ENCODE peak calls at places on chromosomes 12 and 14, in nine cellular contexts. D, G, V, A, Z, K, X, R and M are unnamed samples.

GRCh38 chr12:55675671-55676070 is 32.0 kb downstream of the ITGA7 start:
- DNase-seq in D (no peak), G (no peak), V (no peak), A (peak; percentile 22), Z (no peak), K (no peak), X (no peak), R (no peak), M (no peak)

GRCh38 chr12:56084958-56085543 is 5.1 kb downstream of the ERBB3 start:
- DNase-seq in D (peak; percentile 48), G (peak; percentile 57), V (no peak), A (peak; percentile 45), Z (peak; percentile 81), K (no peak), X (no peak), R (no peak), M (no peak)

GRCh38 chr14:71725802-71726638 is 206.2 kb upstream of the RGS6 start:
- DNase-seq in D (peak; percentile 20), G (peak; percentile 34), V (no peak), A (peak; percentile 80), Z (no peak), K (no peak), X (peak; percentile 58), R (no peak), M (peak; percentile 47)

GRCh38 chr12:76558684-76559276 is 791 bp downstream of the OSBPL8 start:
- DNase-seq in D (peak; percentile 88), G (peak; percentile 50), V (peak; percentile 45), A (peak; percentile 45), Z (peak; percentile 60), K (no peak), X (no peak), R (peak; percentile 76), M (no peak)

GRCh38 chr14:85296466-85297210 is 233.3 kb upstream of the FLRT2 start:
- DNase-seq in D (no peak), G (peak; percentile 35), V (no peak), A (peak; percentile 74), Z (no peak), K (peak; percentile 24), X (no peak), R (no peak), M (peak; percentile 70)

GRCh38 chr12:12797789-12798142 is 12.3 kb downstream of the APOLD1 start:
- DNase-seq in D (no peak), G (no peak), V (no peak), A (no peak), Z (no peak), K (no peak), X (no peak), R (no peak), M (no peak)

GRCh38 chr12:82517027-82517426 is 158.7 kb downstream of the METTL25 start:
- DNase-seq in D (peak; percentile 3), G (peak; percentile 58), V (no peak), A (peak; percentile 38), Z (peak; percentile 77), K (no peak), X (no peak), R (no peak), M (peak; percentile 29)

GRCh38 chr14:69285661-69286255 is 25.8 kb downstream of the GALNT16 start:
- DNase-seq in D (no peak), G (no peak), V (no peak), A (no peak), Z (no peak), K (no peak), X (no peak), R (no peak), M (no peak)

GRCh38 chr12:47734725-47735480 is 9.6 kb upstream of the ENDOU start:
- DNase-seq in D (no peak), G (no peak), V (peak; percentile 72), A (no peak), Z (peak; percentile 72), K (no peak), X (no peak), R (no peak), M (no peak)

GRCh38 chr14:31268216-31268615 is 60.6 kb upstream of the HECTD1 start:
- DNase-seq in D (no peak), G (no peak), V (no peak), A (no peak), Z (no peak), K (no peak), X (no peak), R (no peak), M (no peak)

GRCh38 chr14:31271648-31272047 is 64.1 kb upstream of the HECTD1 start:
- DNase-seq in D (no peak), G (no peak), V (no peak), A (no peak), Z (no peak), K (no peak), X (no peak), R (no peak), M (no peak)

GRCh38 chr14:31266437-31267331 is 59.1 kb upstream of the HECTD1 start:
- DNase-seq in D (no peak), G (no peak), V (no peak), A (no peak), Z (no peak), K (no peak), X (no peak), R (no peak), M (no peak)

GRCh38 chr14:31270196-31270772 is 62.7 kb upstream of the HECTD1 start:
- DNase-seq in D (peak; percentile 14), G (no peak), V (no peak), A (no peak), Z (peak; percentile 65), K (no peak), X (no peak), R (peak; percentile 61), M (no peak)

DNA sequence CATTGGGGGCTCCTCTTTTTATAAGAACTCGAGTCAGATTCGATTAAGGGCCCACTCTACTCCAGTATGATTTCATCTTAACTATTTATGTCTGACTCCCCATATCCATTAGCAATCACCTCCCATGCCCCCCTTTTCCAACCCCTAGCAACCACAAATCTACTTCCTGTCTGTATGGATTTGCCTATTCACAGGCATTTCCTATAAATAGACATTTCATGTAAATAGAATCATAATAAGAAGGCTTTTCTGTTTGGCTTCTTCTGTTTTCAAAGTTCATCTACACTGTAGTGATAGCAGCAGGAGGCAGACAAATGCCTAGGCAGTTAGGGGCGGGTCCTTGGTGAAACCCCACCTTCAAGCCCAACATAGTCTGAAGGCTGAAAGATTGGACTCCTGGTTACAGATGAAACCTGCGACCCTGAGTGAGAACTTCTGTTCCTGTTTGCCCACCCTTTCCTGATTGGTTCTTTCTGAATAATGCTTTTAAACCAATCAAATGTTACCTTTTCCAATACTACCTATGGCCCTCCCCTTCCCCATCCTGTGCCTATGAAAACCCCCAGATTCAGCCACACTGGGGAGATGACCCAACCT is 62.1 kb upstream of the HECTD1 start:
- DNase-seq in D (no peak), G (no peak), V (no peak), A (no peak), Z (no peak), K (no peak), X (no peak), R (no peak), M (no peak)
- H3K4me3 ChIP-seq in D (no peak overlapping the region), G (no peak overlapping the region), V (no peak overlapping the region), A (no peak overlapping the region), Z (no peak overlapping the region), K (no peak overlapping the region), X (no peak overlapping the region), R (no peak overlapping the region), M (no peak overlapping the region)

GRCh38 chr12:84131076-84131475 is 781.5 kb downstream of the SLC6A15 start:
- DNase-seq in D (no peak), G (peak; percentile 75), V (no peak), A (peak; percentile 48), Z (no peak), K (peak; percentile 50), X (peak; percentile 61), R (no peak), M (peak; percentile 51)

GRCh38 chr12:84124211-84124610 is 788.4 kb downstream of the SLC6A15 start:
- DNase-seq in D (no peak), G (no peak), V (no peak), A (no peak), Z (no peak), K (no peak), X (no peak), R (no peak), M (no peak)

GRCh38 chr12:84128117-84128991 is 784.2 kb downstream of the SLC6A15 start:
- DNase-seq in D (no peak), G (no peak), V (no peak), A (no peak), Z (peak; percentile 16), K (no peak), X (no peak), R (no peak), M (no peak)
- H3K4me3 ChIP-seq in D (no peak overlapping the region), G (no peak overlapping the region), V (no peak overlapping the region), A (no peak overlapping the region), Z (no peak overlapping the region), K (no peak overlapping the region), X (no peak overlapping the region), R (no peak overlapping the region), M (no peak overlapping the region)

GRCh38 chr12:49297695-49298060 is 2.7 kb downstream of the PRPH start:
- DNase-seq in D (no peak), G (no peak), V (no peak), A (no peak), Z (no peak), K (no peak), X (no peak), R (no peak), M (no peak)
- H3K4me3 ChIP-seq in D (no peak overlapping the region), G (peak overlapping the region; percentile 68), V (no peak overlapping the region), A (no peak overlapping the region), Z (peak overlapping the region; percentile 68), K (no peak overlapping the region), X (no peak overlapping the region), R (no peak overlapping the region), M (no peak overlapping the region)

DNA sequence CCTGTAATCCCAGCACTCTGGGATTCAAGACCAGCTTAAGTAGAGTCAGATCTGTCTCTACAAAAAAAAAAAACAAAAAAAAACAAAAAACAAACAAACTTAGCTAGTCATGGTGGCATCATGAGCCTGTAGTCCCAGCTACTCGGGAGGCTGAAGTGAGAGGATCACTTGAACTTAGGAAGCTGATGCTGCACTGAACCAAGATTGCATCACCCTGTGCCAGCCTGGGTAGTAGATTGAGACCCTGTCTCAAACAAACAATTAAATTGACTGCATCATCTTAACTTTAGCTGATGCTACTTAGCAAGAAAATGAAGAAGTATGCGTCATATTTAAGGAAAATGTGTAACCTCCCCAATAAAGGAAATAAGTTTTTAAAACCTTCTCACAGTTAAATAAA is 136.6 kb upstream of the ATXN7L3B start:
- DNase-seq in D (no peak), G (peak; percentile 40), V (no peak), A (no peak), Z (no peak), K (no peak), X (no peak), R (no peak), M (no peak)
- H3K4me3 ChIP-seq in D (no peak overlapping the region), G (no peak overlapping the region), V (no peak overlapping the region), A (no peak overlapping the region), Z (no peak overlapping the region), K (no peak overlapping the region), X (no peak overlapping the region), R (no peak overlapping the region), M (no peak overlapping the region)